ENCODE peak calls at places on chromosome 9, in five cellular contexts. L is Karpas-422, Z is NCI-H345, U is GM03348, K is choroid plexus epithelial cell. W is an unnamed sample.
A peak's percentile ranks its signal among the peaks of the same experiment; 100 is the strongest.

GRCh38 chr9:106218854-106219253 is 524.5 kb downstream of the TMEM38B start:
- DNase-seq in L (no peak), K (no peak), Z (no peak), U (no peak), W (no peak)

GRCh38 chr9:34383904-34384303 is 7.2 kb upstream of the MYORG start:
- DNase-seq in L (no peak), U (no peak), K (no peak), Z (no peak), W (no peak)

GRCh38 chr9:118782790-118783463 is 586.3 kb downstream of the BRINP1 start:
- DNase-seq in Z (peak; percentile 60), U (no peak), K (no peak), L (no peak), W (no peak)

GRCh38 chr9:35603506-35603985 is 1.5 kb upstream of the TESK1 start:
- DNase-seq in K (peak; percentile 93), L (no peak), U (peak; percentile 86), Z (peak; percentile 20), W (no peak)

GRCh38 chr9:92517046-92517445 is 18.7 kb downstream of the ECM2 start:
- DNase-seq in K (no peak), L (no peak), U (no peak), Z (no peak), W (no peak)

GRCh38 chr9:128558431-128559310 is 6.3 kb downstream of the SPTAN1 start:
- DNase-seq in Z (peak; percentile 93), L (peak; percentile 79), K (peak; percentile 91), U (peak; percentile 64), W (peak; percentile 78)

GRCh38 chr9:36834736-36835135 is 199.3 kb downstream of the PAX5 start:
- DNase-seq in K (no peak), L (no peak), U (no peak), Z (no peak), W (peak; percentile 30)

GRCh38 chr9:61674465-61674864 is 484.6 kb downstream of the SPATA31A7 start:
- DNase-seq in L (no peak), U (no peak), K (no peak), Z (no peak), W (peak; percentile 31)

GRCh38 chr9:109171926-109172325 is 4.9 kb upstream of the FRRS1L start:
- DNase-seq in L (no peak), K (peak; percentile 30), Z (no peak), U (no peak), W (no peak)

GRCh38 chr9:12777149-12778010 is 2.6 kb downstream of the LURAP1L start:
- DNase-seq in Z (no peak), K (peak; percentile 31), U (no peak), L (no peak), W (no peak)

GRCh38 chr9:73042155-73042554 is 89.3 kb upstream of the ALDH1A1 start:
- DNase-seq in L (no peak), Z (no peak), U (peak; percentile 57), K (peak; percentile 52), W (no peak)

GRCh38 chr9:4771788-4772187 is 21.0 kb upstream of the RCL1 start:
- DNase-seq in U (no peak), Z (no peak), K (no peak), L (no peak), W (no peak)

GRCh38 chr9:103287361-103287760 is 292.2 kb downstream of the CYLC2 start:
- DNase-seq in U (no peak), L (no peak), Z (no peak), K (no peak), W (no peak)

GRCh38 chr9:125851971-125852370 is 104.8 kb downstream of the PBX3 start:
- DNase-seq in U (no peak), Z (no peak), L (no peak), K (no peak), W (no peak)

GRCh38 chr9:136220017-136220729 is 15.2 kb upstream of the LHX3 start:
- DNase-seq in L (no peak), U (no peak), K (peak; percentile 57), Z (no peak), W (no peak)

GRCh38 chr9:16516887-16517286 is 353.6 kb downstream of the BNC2 start:
- DNase-seq in L (no peak), U (peak; percentile 45), Z (no peak), K (peak; percentile 74), W (no peak)

W was measured in upper lobe of right lung.